ENCODE peak calls at places on chromosome X, in five cellular contexts. F is AG09309, A is HCT116, P is Peyer's patch, T is A549. W is an unnamed sample.

GRCh38 chrX:30822068-30822671 is 66.9 kb downstream of the TAB3 start:
- DNase-seq in F (no peak), A (no peak), P (no peak), T (no peak), W (no peak)

GRCh38 chrX:24148535-24149345 is 789 bp upstream of the ZFX start:
- DNase-seq in F (peak), A (no peak), P (no peak), T (peak), W (peak)

GRCh38 chrX:18075603-18076002 is 145.1 kb downstream of the BEND2 start:
- DNase-seq in F (no peak), A (no peak), P (no peak), T (no peak), W (no peak)

GRCh38 chrX:47645530-47645929 is 4.8 kb downstream of the ELK1 start:
- DNase-seq in F (no peak), A (no peak), P (no peak), T (no peak), W (no peak)

GRCh38 chrX:27186671-27187070 is 276.5 kb downstream of the PPP4R3C start:
- DNase-seq in F (no peak), A (peak), P (no peak), T (peak), W (no peak)

GRCh38 chrX:149461746-149462145 is 43.4 kb downstream of the IDS start:
- DNase-seq in F (no peak), A (no peak), P (no peak), T (no peak), W (no peak)

GRCh38 chrX:48597353-48598264 is at the start of gene WDR13:
- DNase-seq in F (peak), A (peak), P (peak), T (peak), W (peak)

GRCh38 chrX:131747173-131747572 is 203.3 kb downstream of the OR13H1 start:
- DNase-seq in F (peak), A (no peak), P (no peak), T (peak), W (peak)

GRCh38 chrX:107700317-107700774 is 72.0 kb downstream of the PRPS1 start:
- DNase-seq in F (no peak), A (no peak), P (no peak), T (no peak), W (no peak)

GRCh38 chrX:121579016-121579760 is 531.8 kb downstream of the GLUD2 start:
- DNase-seq in F (no peak), A (peak), P (no peak), T (peak), W (peak)

GRCh38 chrX:9341305-9342201 is 123.3 kb upstream of the TBL1X start:
- DNase-seq in F (no peak), A (no peak), P (no peak), T (peak), W (peak)

GRCh38 chrX:13652256-13653021 is 502 bp upstream of the TCEANC start:
- DNase-seq in F (peak), A (peak), P (no peak), T (peak), W (no peak)

GRCh38 chrX:3317191-3317718 is 29.2 kb downstream of the MXRA5 start:
- DNase-seq in F (no peak), A (no peak), P (no peak), T (no peak), W (no peak)

GRCh38 chrX:39814391-39814790 is 283.4 kb downstream of the BCOR start:
- DNase-seq in F (no peak), A (peak), P (no peak), T (peak), W (no peak)

GRCh38 chrX:56499372-56499771 is 64.1 kb upstream of the UBQLN2 start:
- DNase-seq in F (no peak), A (no peak), P (no peak), T (no peak), W (no peak)

GRCh38 chrX:153966841-153967535 is 4.6 kb downstream of the HCFC1 start:
- DNase-seq in F (no peak), A (no peak), P (no peak), T (no peak), W (no peak)

GRCh38 chrX:44017726-44018125 is 44.5 kb upstream of the NDP start:
- DNase-seq in F (no peak), A (no peak), P (no peak), T (no peak), W (no peak)

GRCh38 chrX:87975365-87975764 is 457.8 kb downstream of the KLHL4 start:
- DNase-seq in F (no peak), A (no peak), P (no peak), T (no peak), W (no peak)

GRCh38 chrX:151825927-151826471 is 86.7 kb upstream of the MAGEA4 start:
- DNase-seq in F (peak), A (no peak), P (no peak), T (peak), W (no peak)

GRCh38 chrX:39652336-39652735 is 445.4 kb downstream of the BCOR start:
- DNase-seq in F (no peak), A (peak), P (no peak), T (peak), W (peak)

GRCh38 chrX:70433848-70434351 is 10.7 kb upstream of the DLG3 start:
- DNase-seq in F (no peak), A (peak), P (peak), T (peak), W (peak)

GRCh38 chrX:123607270-123607669 is 125.6 kb downstream of the THOC2 start:
- DNase-seq in F (no peak), A (no peak), P (no peak), T (no peak), W (no peak)

GRCh38 chrX:71492086-71493065 is 40.5 kb upstream of the OGT start:
- DNase-seq in F (no peak), A (no peak), P (peak), T (peak), W (peak)
- H3K4me3 ChIP-seq in F (peak), A (no peak), P (peak), T (peak), W (peak)

GRCh38 chrX:51641421-51642021 is 22.8 kb upstream of the CENPVL3 start:
- DNase-seq in F (peak), A (peak), P (no peak), T (peak), W (peak)
- TF ChIP-seq CTCF in F (peak), A (peak), P (no peak), T (peak), W (no peak)

GRCh38 chrX:15511563-15511962 is 11.0 kb downstream of the BMX start:
- DNase-seq in F (no peak), A (no peak), P (no peak), T (no peak), W (no peak)

GRCh38 chrX:15512401-15512965 is 11.9 kb downstream of the BMX start:
- DNase-seq in F (no peak), A (no peak), P (no peak), T (no peak), W (no peak)

GRCh38 chrX:15514279-15514678 is 13.7 kb downstream of the BMX start:
- DNase-seq in F (no peak), A (no peak), P (no peak), T (no peak), W (no peak)

DNA sequence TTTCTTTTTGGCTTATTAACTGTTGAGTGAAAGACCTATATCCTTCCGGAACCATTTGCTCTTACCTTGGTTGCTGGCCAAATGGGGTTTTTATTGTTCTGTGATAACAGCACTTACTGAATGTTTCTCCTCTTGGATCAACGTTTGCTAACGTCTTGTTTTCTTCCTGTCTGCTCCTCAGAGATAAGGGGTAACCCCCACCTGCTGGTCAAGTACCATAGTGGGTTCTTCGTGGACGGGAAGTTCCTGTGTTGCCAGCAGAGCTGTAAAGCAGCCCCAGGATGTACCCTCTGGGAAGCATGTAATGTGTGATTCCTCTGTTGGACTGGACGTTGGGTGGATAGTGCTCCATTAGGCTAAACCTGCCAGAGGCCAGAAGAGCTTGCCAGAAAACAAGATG is 15.3 kb downstream of the BMX start:
- DNase-seq in F (no peak), A (no peak), P (no peak), T (no peak), W (no peak)
- H3K4me3 ChIP-seq in F (no peak), A (no peak), P (no peak), T (no peak), W (no peak)

GRCh38 chrX:53481816-53482485 is 47.8 kb upstream of the HSD17B10 start:
- DNase-seq in F (peak), A (peak), P (peak), T (peak), W (no peak)

GRCh38 chrX:53483838-53484420 is 49.8 kb upstream of the HSD17B10 start:
- DNase-seq in F (peak), A (no peak), P (no peak), T (no peak), W (no peak)

GRCh38 chrX:53479295-53479694 is 45.1 kb upstream of the HSD17B10 start:
- DNase-seq in F (no peak), A (no peak), P (no peak), T (peak), W (no peak)

GRCh38 chrX:53476371-53476770 is 42.2 kb upstream of the HSD17B10 start:
- DNase-seq in F (peak), A (no peak), P (no peak), T (peak), W (no peak)

DNA sequence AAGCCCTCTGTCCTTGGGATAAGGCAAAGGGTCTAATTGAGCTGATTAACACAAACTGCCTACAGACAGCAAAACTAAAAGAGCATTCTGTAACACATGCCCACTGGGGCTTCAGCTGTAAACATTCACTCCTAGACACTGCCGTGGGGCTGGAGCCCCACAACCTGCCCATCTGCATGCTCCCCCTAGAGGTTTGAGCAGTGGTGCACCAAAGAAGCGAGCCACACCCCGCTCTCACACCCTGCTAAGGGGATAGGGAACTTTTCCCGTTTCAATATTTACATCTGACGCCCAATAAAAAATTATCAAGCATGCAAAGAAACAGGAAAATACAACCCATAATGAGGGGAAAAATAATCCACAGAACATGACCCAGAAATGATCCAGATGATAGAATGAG is 46.9 kb upstream of the HSD17B10 start:
- DNase-seq in F (no peak), A (no peak), P (no peak), T (peak), W (peak)
- TF ChIP-seq CTCF in F (peak), A (peak), P (peak), T (peak), W (no peak)

GRCh38 chrX:97524997-97525396 is 641.3 kb downstream of the RPA4 start:
- DNase-seq in F (no peak), A (no peak), P (no peak), T (no peak), W (no peak)
- H3K4me3 ChIP-seq in F (no peak), A (no peak), P (no peak), T (no peak), W (no peak)

GRCh38 chrX:111264397-111264796 is 5.9 kb downstream of the CAPN6 start:
- DNase-seq in F (no peak), A (no peak), P (no peak), T (no peak), W (no peak)
- TF ChIP-seq CTCF in F (no peak), A (no peak), P (no peak), T (no peak), W (no peak)